ENCODE peak calls at places on chromosomes 12 and 14, in nine cellular contexts. Z, W, N, I, R, U, Q, O and A are unnamed samples.

GRCh38 chr14:24080888-24081738 is 9.8 kb downstream of the CPNE6 start:
- DNase-seq in U (peak; percentile 31), R (no peak), I (no peak), W (peak; percentile 75), N (peak; percentile 74), O (peak; percentile 36), Q (peak; percentile 89), Z (peak; percentile 73), A (peak; percentile 69)

GRCh38 chr12:109685574-109686447 is 27.8 kb upstream of the FAM222A start:
- DNase-seq in N (no peak), Q (no peak), I (no peak), U (no peak), Z (no peak), R (no peak), W (no peak), O (no peak), A (no peak)

GRCh38 chr12:113302925-113303640 is 31.8 kb downstream of the SLC8B1 start:
- DNase-seq in I (no peak), Q (no peak), O (no peak), U (no peak), W (no peak), R (no peak), Z (no peak), N (no peak), A (peak; percentile 18)

GRCh38 chr12:120265483-120266179 is at the start of gene PXN:
- DNase-seq in Z (peak; percentile 84), W (peak; percentile 88), U (peak; percentile 87), R (peak; percentile 72), Q (peak; percentile 88), O (peak; percentile 95), N (peak; percentile 93), I (peak; percentile 50), A (peak; percentile 93)

GRCh38 chr14:104502060-104502459 is 77.5 kb upstream of the C14orf180 start:
- DNase-seq in Z (no peak), W (no peak), O (no peak), Q (no peak), U (no peak), R (no peak), N (no peak), I (no peak), A (no peak)

GRCh38 chr12:127926004-127926403 is 341.0 kb upstream of the TMEM132C start:
- DNase-seq in U (peak; percentile 32), O (no peak), Z (no peak), W (no peak), R (no peak), I (peak; percentile 66), Q (peak; percentile 64), N (no peak), A (no peak)

GRCh38 chr12:113697646-113698504 is 226.2 kb upstream of the LHX5 start:
- DNase-seq in W (no peak), R (no peak), O (no peak), U (no peak), N (no peak), Q (no peak), Z (no peak), I (no peak), A (no peak)

GRCh38 chr14:105501504-105502291 is 10.7 kb downstream of the TEDC1 start:
- DNase-seq in N (no peak), R (no peak), Q (no peak), Z (no peak), I (no peak), W (no peak), U (no peak), O (no peak), A (peak; percentile 13)

GRCh38 chr12:53956251-53956887 is 1.7 kb downstream of the HOXC12 start:
- DNase-seq in O (no peak), R (no peak), Q (no peak), Z (no peak), U (no peak), N (no peak), I (no peak), W (no peak), A (no peak)

GRCh38 chr12:53953831-53954693 is 641 bp upstream of the HOXC12 start:
- DNase-seq in U (no peak), R (no peak), Q (no peak), O (no peak), I (no peak), Z (no peak), N (no peak), W (no peak), A (no peak)

GRCh38 chr12:53954694-53955035 is at the start of gene HOXC12:
- DNase-seq in Z (no peak), Q (no peak), O (no peak), I (no peak), R (no peak), U (no peak), W (no peak), N (no peak), A (peak; percentile 37)

GRCh38 chr12:53955776-53956250 is 1.1 kb downstream of the HOXC12 start:
- DNase-seq in N (no peak), R (no peak), Q (no peak), Z (no peak), I (no peak), W (no peak), U (no peak), O (no peak), A (no peak)

DNA sequence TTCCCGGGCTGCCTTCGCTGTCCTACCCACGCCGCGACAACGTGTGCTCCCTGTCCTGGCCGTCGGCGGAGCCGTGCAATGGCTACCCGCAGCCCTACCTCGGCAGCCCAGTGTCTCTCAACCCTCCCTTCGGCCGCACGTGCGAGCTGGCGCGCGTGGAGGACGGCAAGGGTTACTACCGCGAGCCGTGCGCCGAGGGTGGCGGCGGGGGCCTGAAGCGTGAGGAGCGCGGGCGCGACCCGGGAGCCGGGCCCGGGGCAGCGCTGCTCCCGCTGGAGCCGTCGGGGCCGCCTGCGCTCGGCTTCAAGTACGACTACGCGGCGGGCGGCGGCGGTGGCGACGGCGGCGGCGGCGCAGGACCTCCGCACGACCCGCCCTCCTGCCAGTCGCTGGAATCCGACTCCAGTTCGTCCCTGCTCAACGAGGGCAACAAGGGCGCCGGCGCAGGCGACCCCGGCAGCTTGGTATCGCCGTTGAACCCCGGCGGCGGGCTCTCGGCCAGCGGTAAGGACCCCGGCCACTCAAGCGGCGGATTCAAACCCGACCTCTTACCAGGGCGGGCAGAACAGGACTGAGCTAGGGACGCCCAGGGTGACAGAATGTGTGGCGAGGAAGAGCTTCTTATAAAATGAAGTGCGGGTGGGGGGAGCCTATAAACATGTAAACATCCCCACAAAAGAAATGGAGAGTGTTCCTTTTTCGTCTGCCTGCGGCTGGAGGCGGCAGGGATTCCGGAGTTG is 503 bp downstream of the HOXC12 start:
- DNase-seq in R (no peak), O (no peak), W (no peak), Z (no peak), U (no peak), I (no peak), N (no peak), Q (no peak), A (no peak)
- H3K27me3 ChIP-seq in R (peaks cover 96% of the 10 kb centered on the region), O (peaks cover 95% of the 10 kb centered on the region), W (peaks cover 90% of the 10 kb centered on the region), Z (peaks cover 19% of the 10 kb centered on the region), U (peaks cover 99% of the 10 kb centered on the region), I (peaks cover 97% of the 10 kb centered on the region), N (peaks cover 100% of the 10 kb centered on the region), Q (peaks cover 81% of the 10 kb centered on the region), A (peaks cover 65% of the 10 kb centered on the region)

DNA sequence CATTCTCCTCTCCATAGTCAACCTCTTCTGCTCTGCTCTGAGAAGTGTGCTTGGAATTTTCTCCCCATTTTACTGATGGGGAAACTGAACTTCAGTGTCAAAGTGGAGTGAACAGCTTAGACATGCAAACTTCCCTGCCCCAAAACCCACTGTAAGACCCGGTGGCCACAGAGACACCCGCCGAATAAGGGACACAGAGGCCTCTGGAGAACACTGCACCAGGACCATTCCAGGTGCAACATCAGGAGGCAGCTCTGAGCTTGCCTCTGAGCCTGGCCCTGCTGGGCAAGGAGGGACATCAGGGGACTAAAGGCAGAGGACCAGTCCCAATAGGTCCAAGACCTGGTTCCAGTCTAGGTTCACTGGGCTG is 1.7 kb downstream of the HDAC7 start:
- DNase-seq in Q (no peak), I (no peak), O (no peak), W (no peak), R (no peak), N (no peak), U (no peak), Z (no peak), A (no peak)
- H3K4me3 ChIP-seq in Q (no peak overlapping the region), I (peak overlapping the region; percentile 81), O (peak overlapping the region; percentile 57), W (peak overlapping the region; percentile 78), R (peak overlapping the region; percentile 91), N (peak overlapping the region; percentile 66), U (peak overlapping the region; percentile 81), Z (no peak overlapping the region), A (peak overlapping the region; percentile 80)

GRCh38 chr12:3445127-3445978 is 45.6 kb upstream of the PRMT8 start:
- DNase-seq in N (peak; percentile 64), Z (no peak), U (no peak), O (no peak), R (no peak), I (no peak), W (no peak), Q (no peak), A (no peak)

GRCh38 chr12:3441435-3441834 is 49.6 kb upstream of the PRMT8 start:
- DNase-seq in Q (no peak), R (no peak), O (no peak), N (no peak), W (no peak), I (no peak), U (no peak), Z (no peak), A (no peak)

GRCh38 chr12:3446235-3446634 is 44.8 kb upstream of the PRMT8 start:
- DNase-seq in Z (no peak), N (no peak), R (no peak), U (no peak), O (no peak), I (no peak), W (no peak), Q (no peak), A (no peak)

GRCh38 chr12:3438401-3438800 is 52.6 kb upstream of the PRMT8 start:
- DNase-seq in W (no peak), R (no peak), Z (no peak), N (no peak), U (no peak), I (no peak), O (no peak), Q (no peak), A (no peak)

GRCh38 chr12:3442397-3442796 is 48.6 kb upstream of the PRMT8 start:
- DNase-seq in Q (no peak), O (no peak), R (no peak), N (no peak), W (no peak), Z (no peak), U (no peak), I (no peak), A (no peak)
- H3K27me3 ChIP-seq in Q (no peaks in the 10 kb centered on the region), O (no peaks in the 10 kb centered on the region), R (peaks cover 7% of the 10 kb centered on the region), N (no peaks in the 10 kb centered on the region), W (no peaks in the 10 kb centered on the region), Z (no peaks in the 10 kb centered on the region), U (no peaks in the 10 kb centered on the region), I (no peaks in the 10 kb centered on the region), A (no peaks in the 10 kb centered on the region)

DNA sequence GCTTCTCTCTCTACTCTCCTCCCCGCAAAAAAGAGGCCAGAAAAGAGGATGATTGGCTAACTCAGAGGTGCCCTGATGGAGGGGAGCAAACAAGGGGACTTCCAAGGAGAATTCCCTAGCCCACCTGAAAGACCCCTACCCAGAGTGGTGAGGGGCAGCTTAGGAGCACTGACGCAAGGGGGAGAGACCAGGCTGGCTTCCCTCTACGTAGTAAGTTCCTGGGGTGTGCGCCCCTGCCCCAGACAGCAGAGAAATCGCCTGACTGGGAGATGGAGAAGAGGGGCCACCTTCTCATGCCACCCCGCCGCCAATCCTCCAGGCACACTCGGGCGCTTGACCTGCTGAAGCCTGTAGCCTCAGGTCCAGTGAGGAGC is 2.1 kb upstream of the DIO3 start:
- DNase-seq in Q (no peak), U (no peak), N (no peak), R (no peak), O (no peak), Z (no peak), W (no peak), I (no peak), A (no peak)
- H3K4me3 ChIP-seq in Q (no peak overlapping the region), U (peak overlapping the region; percentile 40), N (peak overlapping the region; percentile 49), R (no peak overlapping the region), O (no peak overlapping the region), Z (peak overlapping the region; percentile 47), W (no peak overlapping the region), I (no peak overlapping the region), A (peak overlapping the region; percentile 55)